ENCODE peak calls at places on chromosomes 3 and 15, in six cellular contexts. B is effector CD4-positive, alpha-beta T cell; A is activated gamma-delta T cell treated with Interleukin-2 at 50 U/mL for 16 hours; E is glutamatergic neuron; Z is G401; X is activated CD8-positive, alpha-beta memory T cell treated with anti-CD3 and anti-CD28 coated beads for 24 hours. Q is an unnamed sample.

GRCh38 chr3:115146418-115147328 is at the start of gene ZBTB20:
- DNase-seq in Z (peak; percentile 45), E (peak; percentile 72), B (peak; percentile 61), X (peak; percentile 87), A (peak; percentile 61), Q (peak; percentile 71)

GRCh38 chr3:182261084-182261483 is 532.2 kb upstream of the ATP11B start:
- DNase-seq in B (no peak), E (no peak), Z (no peak), X (no peak), A (no peak), Q (no peak)

GRCh38 chr3:193874997-193875593 is 260.9 kb upstream of the HES1 start:
- DNase-seq in E (no peak), Z (no peak), X (no peak), A (no peak), B (no peak), Q (no peak)

GRCh38 chr15:38374477-38374876 is 79.5 kb upstream of the FAM98B start:
- DNase-seq in Z (no peak), E (no peak), X (no peak), B (no peak), A (no peak), Q (no peak)

GRCh38 chr3:194006102-194006501 is 129.8 kb upstream of the HES1 start:
- DNase-seq in Z (no peak), B (no peak), X (no peak), A (no peak), E (no peak), Q (no peak)

GRCh38 chr3:110178965-110179364 is 841.6 kb upstream of the DPPA4 start:
- DNase-seq in Z (no peak), B (no peak), A (no peak), X (no peak), E (no peak), Q (no peak)

GRCh38 chr3:31525532-31525931 is 7.2 kb upstream of the STT3B start:
- DNase-seq in E (no peak), Z (no peak), B (no peak), X (no peak), A (no peak), Q (no peak)

GRCh38 chr3:38327335-38328009 is 19.1 kb upstream of the XYLB start:
- DNase-seq in Z (no peak), E (no peak), B (no peak), X (peak; percentile 4), A (no peak), Q (no peak)

GRCh38 chr3:32434206-32434605 is 42.6 kb downstream of the CMTM7 start:
- DNase-seq in Z (no peak), X (no peak), A (no peak), B (no peak), E (no peak), Q (no peak)

GRCh38 chr15:97981058-97981457 is 20.6 kb downstream of the ARRDC4 start:
- DNase-seq in B (no peak), Z (no peak), A (no peak), E (no peak), X (no peak), Q (no peak)

Q was measured in central memory CD4-positive, alpha-beta T cell.